ENCODE peak calls at places on chromosomes 2 and 18, in six cellular contexts. Z is cardiac fibroblast, L is neural crest cell, N is A549, O is Peyer's patch, V is choroid plexus epithelial cell. Q is an unnamed sample.

GRCh38 chr2:188600536-188601210 is 309.0 kb downstream of the GULP1 start:
- DNase-seq in O (no peak), N (no peak), L (no peak), V (peak), Z (no peak), Q (no peak)

GRCh38 chr18:10017048-10017447 is 103.2 kb downstream of the VAPA start:
- DNase-seq in L (no peak), V (no peak), Z (no peak), O (peak), N (no peak), Q (no peak)

GRCh38 chr2:201707753-201708152 is 9.3 kb upstream of the MPP4 start:
- DNase-seq in O (no peak), N (no peak), V (peak), L (no peak), Z (peak), Q (no peak)

GRCh38 chr2:101124684-101125366 is 26.4 kb downstream of the TBC1D8 start:
- DNase-seq in L (no peak), Z (peak), N (peak), V (peak), O (peak), Q (no peak)

GRCh38 chr2:149490296-149490695 is 97.3 kb downstream of the MMADHC start:
- DNase-seq in Z (peak), V (peak), L (no peak), O (no peak), N (no peak), Q (no peak)

GRCh38 chr2:68091439-68092034 is 28.7 kb upstream of the C1D start:
- DNase-seq in V (no peak), L (no peak), N (no peak), Z (no peak), O (no peak), Q (no peak)

GRCh38 chr2:21424375-21424774 is 300.6 kb downstream of the TDRD15 start:
- DNase-seq in N (no peak), Z (no peak), L (no peak), O (no peak), V (no peak), Q (no peak)

GRCh38 chr2:241632478-241633325 is 4.3 kb downstream of the THAP4 start:
- DNase-seq in N (no peak), V (no peak), Z (no peak), L (no peak), O (no peak), Q (no peak)

GRCh38 chr2:104734937-104735586 is 118.9 kb upstream of the POU3F3 start:
- DNase-seq in N (no peak), O (no peak), Z (no peak), V (peak), L (no peak), Q (no peak)

GRCh38 chr18:3857544-3857943 is 407.6 kb downstream of the TGIF1 start:
- DNase-seq in O (no peak), Z (peak), V (no peak), L (no peak), N (no peak), Q (no peak)

GRCh38 chr18:48340502-48340901 is 68.7 kb downstream of the ZBTB7C start:
- DNase-seq in L (no peak), Z (no peak), N (no peak), O (no peak), V (no peak), Q (no peak)

DNA sequence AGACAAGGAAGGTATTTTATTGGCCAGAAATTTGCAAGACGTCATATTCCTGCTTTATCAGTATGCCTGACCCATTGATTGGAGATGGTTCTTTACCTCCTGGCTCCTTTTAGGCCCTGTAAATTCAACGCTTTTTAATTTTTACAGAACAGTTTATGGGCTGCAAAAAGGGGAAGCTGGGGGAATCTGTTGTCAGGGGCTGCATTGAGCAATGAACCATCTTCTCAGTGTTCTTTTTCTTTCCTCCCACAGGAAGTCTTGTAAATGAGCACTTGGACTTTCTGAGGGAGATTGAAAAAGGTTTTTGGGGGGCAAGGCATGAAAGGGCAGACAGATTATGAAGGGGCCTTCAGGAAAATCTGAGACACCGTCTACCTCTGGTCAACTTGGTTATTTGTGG is 503.6 kb upstream of the TNP1 start:
- DNase-seq in Z (no peak), N (no peak), O (no peak), L (no peak), V (no peak), Q (no peak)
- TF ChIP-seq CTCF in Z (no peak), N (no peak), O (no peak), L (no peak), V (no peak), Q (no peak)

GRCh38 chr18:75045249-75045648 is 163.7 kb downstream of the PTGR3 start:
- DNase-seq in N (no peak), V (no peak), O (no peak), L (no peak), Z (no peak), Q (no peak)

GRCh38 chr18:75044791-75045190 is 164.1 kb downstream of the PTGR3 start:
- DNase-seq in L (no peak), N (no peak), V (no peak), Z (no peak), O (no peak), Q (no peak)

GRCh38 chr18:75044296-75044695 is 164.6 kb downstream of the PTGR3 start:
- DNase-seq in N (no peak), L (no peak), O (no peak), Z (no peak), V (no peak), Q (no peak)

GRCh38 chr18:75043478-75043877 is 165.5 kb downstream of the PTGR3 start:
- DNase-seq in N (no peak), L (no peak), O (no peak), Z (no peak), V (no peak), Q (no peak)

GRCh38 chr18:75041586-75041985 is 167.4 kb downstream of the PTGR3 start:
- DNase-seq in O (no peak), L (no peak), Z (peak), V (peak), N (peak), Q (no peak)
- TF ChIP-seq CTCF in O (no peak), L (peak), Z (peak), V (peak), N (peak), Q (no peak)

DNA sequence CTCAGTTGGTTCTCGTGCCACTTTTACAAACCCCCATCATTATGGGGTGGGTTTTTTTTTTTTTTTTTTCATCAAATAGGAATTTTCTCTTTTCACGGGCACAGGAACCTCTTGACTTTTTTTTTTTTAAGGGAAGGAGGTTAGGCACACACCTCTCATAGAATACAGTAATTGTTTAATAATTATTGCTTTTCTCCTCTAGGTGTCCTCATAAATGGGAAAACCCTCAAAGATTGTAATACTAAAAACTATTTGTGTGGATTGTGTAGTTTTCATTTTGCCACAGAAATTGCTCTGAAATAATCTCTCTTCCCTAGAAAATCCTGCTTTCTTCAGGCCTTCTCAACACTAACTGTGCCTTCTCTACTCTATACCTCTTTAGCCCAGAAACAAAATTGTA is 147.3 kb downstream of the GREB1L start:
- DNase-seq in L (no peak), O (no peak), Z (no peak), V (no peak), N (no peak), Q (no peak)
- TF ChIP-seq CTCF in L (no peak), O (no peak), Z (no peak), V (no peak), N (peak), Q (no peak)

GRCh38 chr18:75255113-75255512 is 44.5 kb downstream of the TSHZ1 start:
- DNase-seq in N (no peak), V (no peak), L (no peak), Z (no peak), O (no peak), Q (no peak)
- TF ChIP-seq CTCF in N (no peak), V (no peak), L (no peak), Z (no peak), O (no peak), Q (no peak)

DNA sequence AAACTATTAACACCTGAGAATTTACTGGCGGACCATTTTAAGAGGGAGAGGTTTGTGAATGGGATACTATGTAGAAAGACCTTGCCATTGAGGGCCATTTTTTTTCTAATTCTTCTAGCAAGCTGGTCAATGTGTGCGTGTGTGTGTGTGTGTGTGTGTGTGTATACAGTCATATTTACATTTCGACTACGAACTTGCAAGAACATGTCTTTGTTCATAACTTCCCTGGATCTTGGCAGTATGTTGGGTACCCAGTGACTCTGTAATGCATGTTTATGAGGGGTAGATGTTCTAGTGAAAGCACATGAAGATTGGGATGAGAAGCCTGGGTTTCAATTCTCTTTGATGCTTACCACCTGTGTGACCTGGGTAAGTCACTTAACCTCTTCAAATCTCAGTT is 133.6 kb downstream of the UBE2E3 start:
- DNase-seq in V (no peak), Z (no peak), O (no peak), L (no peak), N (no peak), Q (no peak)
- TF ChIP-seq CTCF in V (no peak), Z (no peak), O (no peak), L (no peak), N (no peak), Q (no peak)

GRCh38 chr2:151570191-151570590 is 160.5 kb downstream of the RIF1 start:
- DNase-seq in O (no peak), Z (no peak), L (no peak), V (no peak), N (no peak), Q (no peak)
- TF ChIP-seq CTCF in O (no peak), Z (no peak), L (no peak), V (no peak), N (no peak), Q (no peak)

GRCh38 chr18:12973562-12974213 is 17.5 kb upstream of the CEP192 start:
- DNase-seq in Z (no peak), V (peak), L (no peak), O (no peak), N (no peak), Q (no peak)
- TF ChIP-seq CTCF in Z (no peak), V (no peak), L (no peak), O (no peak), N (no peak), Q (no peak)

DNA sequence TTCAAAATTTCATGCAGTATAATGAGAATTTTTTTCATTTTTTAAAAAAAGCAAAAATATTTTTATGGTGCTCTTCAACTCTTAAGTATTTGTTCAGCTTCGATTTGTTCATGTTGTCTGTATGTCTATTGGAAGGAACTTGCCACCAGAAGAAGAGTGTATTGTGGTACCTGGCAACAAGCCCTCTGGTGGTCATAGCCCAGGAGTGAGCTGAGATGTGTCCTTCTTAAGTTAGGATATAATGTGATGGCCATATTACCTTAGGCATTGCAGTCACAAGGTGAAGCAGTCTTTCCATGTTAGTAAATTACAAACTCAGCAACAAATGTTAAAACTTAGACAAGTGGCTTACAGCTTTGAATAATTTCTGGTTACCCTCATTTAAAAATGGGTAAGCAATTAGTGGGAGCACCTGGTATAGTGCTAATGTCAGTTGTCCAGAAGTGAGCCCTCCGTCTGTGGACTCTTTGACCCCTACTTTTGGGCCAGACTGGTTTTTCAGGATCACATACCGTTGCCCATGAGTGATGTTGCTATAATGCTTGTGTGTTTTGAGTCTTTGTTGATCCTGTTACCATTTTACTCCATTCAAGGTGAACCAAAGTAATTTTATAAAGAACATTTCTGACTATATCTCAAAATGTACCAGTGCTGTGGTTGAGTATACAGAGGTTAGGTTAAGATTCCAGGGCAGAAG is 57.4 kb downstream of the MYO1B start:
- DNase-seq in O (peak), Z (no peak), L (no peak), N (peak), V (peak), Q (no peak)
- TF ChIP-seq CTCF in O (no peak), Z (no peak), L (peak), N (peak), V (peak), Q (no peak)